ENCODE peak calls at places on chromosomes 12 and 14, in seven cellular contexts. One of them, this sample, is unnamed.

GRCh38 chr12:3224530-3224903 is 147.3 kb downstream of the TSPAN9 start:
- DNase-seq in NCI-H774: no peak
- DNase-seq in endodermal cell: no peak
- DNase-seq in D341Med: no peak
- DNase-seq in T-helper 9 cell: no peak
- DNase-seq in T-cell: no peak
- DNase-seq in GF-D8: no peak
- DNase-seq in this sample: no peak

GRCh38 chr14:54738009-54738408 is 164.6 kb downstream of the GCH1 start:
- DNase-seq in GF-D8: no peak
- DNase-seq in T-cell: no peak
- DNase-seq in D341Med: no peak
- DNase-seq in T-helper 9 cell: no peak
- DNase-seq in endodermal cell: no peak
- DNase-seq in NCI-H774: no peak
- DNase-seq in this sample: no peak

GRCh38 chr14:88607829-88608228 is 45.0 kb downstream of the ZC3H14 start:
- DNase-seq in GF-D8: no peak
- DNase-seq in endodermal cell: no peak
- DNase-seq in T-cell: no peak
- DNase-seq in NCI-H774: no peak
- DNase-seq in T-helper 9 cell: no peak
- DNase-seq in D341Med: no peak
- DNase-seq in this sample: no peak

GRCh38 chr14:64682843-64683242 is 21.4 kb upstream of the PLEKHG3 start:
- DNase-seq in T-helper 9 cell: no peak
- DNase-seq in endodermal cell: no peak
- DNase-seq in GF-D8: no peak
- DNase-seq in T-cell: no peak
- DNase-seq in D341Med: no peak
- DNase-seq in NCI-H774: no peak
- DNase-seq in this sample: no peak

GRCh38 chr14:103126873-103127304 is 3.6 kb downstream of the TNFAIP2 start:
- DNase-seq in NCI-H774: no peak
- DNase-seq in T-cell: no peak
- DNase-seq in T-helper 9 cell: no peak
- DNase-seq in GF-D8: no peak
- DNase-seq in endodermal cell: peak
- DNase-seq in D341Med: peak
- DNase-seq in this sample: peak

GRCh38 chr14:37413504-37414003 is 181.5 kb downstream of the FOXA1 start:
- DNase-seq in T-helper 9 cell: no peak
- DNase-seq in endodermal cell: no peak
- DNase-seq in GF-D8: no peak
- DNase-seq in D341Med: no peak
- DNase-seq in T-cell: no peak
- DNase-seq in NCI-H774: no peak
- DNase-seq in this sample: peak

GRCh38 chr12:90959538-90960139 is 4.7 kb upstream of the CCER1 start:
- DNase-seq in D341Med: peak
- DNase-seq in T-cell: no peak
- DNase-seq in endodermal cell: no peak
- DNase-seq in T-helper 9 cell: no peak
- DNase-seq in GF-D8: no peak
- DNase-seq in NCI-H774: peak
- DNase-seq in this sample: peak

GRCh38 chr14:91377700-91378652 is 39.6 kb downstream of the CCDC88C start:
- DNase-seq in D341Med: no peak
- DNase-seq in GF-D8: peak
- DNase-seq in T-helper 9 cell: no peak
- DNase-seq in T-cell: no peak
- DNase-seq in NCI-H774: no peak
- DNase-seq in endodermal cell: no peak
- DNase-seq in this sample: no peak

GRCh38 chr14:98906123-98906995 is 365.6 kb downstream of the BCL11B start:
- DNase-seq in NCI-H774: no peak
- DNase-seq in GF-D8: no peak
- DNase-seq in D341Med: no peak
- DNase-seq in T-helper 9 cell: no peak
- DNase-seq in T-cell: no peak
- DNase-seq in endodermal cell: no peak
- DNase-seq in this sample: no peak

GRCh38 chr12:110998971-110999370 is 78.6 kb upstream of the MYL2 start:
- DNase-seq in endodermal cell: no peak
- DNase-seq in T-helper 9 cell: no peak
- DNase-seq in T-cell: no peak
- DNase-seq in NCI-H774: no peak
- DNase-seq in D341Med: no peak
- DNase-seq in GF-D8: no peak
- DNase-seq in this sample: no peak

GRCh38 chr14:99119554-99119953 is 152.4 kb downstream of the BCL11B start:
- DNase-seq in GF-D8: no peak
- DNase-seq in T-helper 9 cell: no peak
- DNase-seq in NCI-H774: no peak
- DNase-seq in T-cell: no peak
- DNase-seq in endodermal cell: peak
- DNase-seq in D341Med: no peak
- DNase-seq in this sample: no peak

GRCh38 chr14:98022541-98023520 is 1225.6 kb downstream of the VRK1 start:
- DNase-seq in NCI-H774: no peak
- DNase-seq in T-cell: no peak
- DNase-seq in D341Med: no peak
- DNase-seq in T-helper 9 cell: no peak
- DNase-seq in endodermal cell: peak
- DNase-seq in GF-D8: no peak
- DNase-seq in this sample: no peak

GRCh38 chr12:100986595-100987547 is 192.3 kb downstream of the ANO4 start:
- DNase-seq in endodermal cell: peak
- DNase-seq in T-cell: no peak
- DNase-seq in D341Med: no peak
- DNase-seq in NCI-H774: no peak
- DNase-seq in T-helper 9 cell: no peak
- DNase-seq in GF-D8: no peak
- DNase-seq in this sample: no peak

GRCh38 chr12:48004039-48004940 is at the start of gene COL2A1:
- DNase-seq in NCI-H774: peak
- DNase-seq in T-cell: no peak
- DNase-seq in GF-D8: no peak
- DNase-seq in endodermal cell: peak
- DNase-seq in T-helper 9 cell: no peak
- DNase-seq in D341Med: peak
- DNase-seq in this sample: peak

GRCh38 chr12:57694459-57695019 is 607 bp downstream of the OS9 start:
- DNase-seq in NCI-H774: no peak
- DNase-seq in D341Med: peak
- DNase-seq in GF-D8: no peak
- DNase-seq in endodermal cell: peak
- DNase-seq in T-helper 9 cell: no peak
- DNase-seq in T-cell: no peak
- DNase-seq in this sample: no peak

GRCh38 chr14:50932159-50932558 is 12.1 kb downstream of the PYGL start:
- DNase-seq in T-cell: no peak
- DNase-seq in GF-D8: no peak
- DNase-seq in endodermal cell: no peak
- DNase-seq in NCI-H774: no peak
- DNase-seq in T-helper 9 cell: no peak
- DNase-seq in D341Med: no peak
- DNase-seq in this sample: no peak

GRCh38 chr14:92657457-92658142 is 90.8 kb downstream of the LGMN start:
- DNase-seq in T-cell: no peak
- DNase-seq in GF-D8: peak
- DNase-seq in endodermal cell: no peak
- DNase-seq in D341Med: no peak
- DNase-seq in NCI-H774: no peak
- DNase-seq in T-helper 9 cell: no peak
- DNase-seq in this sample: no peak

GRCh38 chr12:114500775-114501473 is 95.0 kb upstream of the TBX5 start:
- DNase-seq in NCI-H774: no peak
- DNase-seq in endodermal cell: no peak
- DNase-seq in T-helper 9 cell: no peak
- DNase-seq in T-cell: no peak
- DNase-seq in D341Med: no peak
- DNase-seq in GF-D8: no peak
- DNase-seq in this sample: no peak

GRCh38 chr14:74486164-74486563 is 6.9 kb downstream of the NPC2 start:
- DNase-seq in D341Med: no peak
- DNase-seq in T-cell: no peak
- DNase-seq in NCI-H774: no peak
- DNase-seq in endodermal cell: no peak
- DNase-seq in T-helper 9 cell: no peak
- DNase-seq in GF-D8: no peak
- DNase-seq in this sample: no peak

GRCh38 chr12:5780536-5780935 is 164.5 kb downstream of the ANO2 start:
- DNase-seq in T-cell: no peak
- DNase-seq in NCI-H774: no peak
- DNase-seq in D341Med: peak
- DNase-seq in T-helper 9 cell: no peak
- DNase-seq in GF-D8: no peak
- DNase-seq in endodermal cell: peak
- DNase-seq in this sample: no peak

GRCh38 chr14:74630881-74631690 is 19.0 kb upstream of the LTBP2 start:
- DNase-seq in NCI-H774: no peak
- DNase-seq in T-cell: no peak
- DNase-seq in D341Med: no peak
- DNase-seq in GF-D8: no peak
- DNase-seq in T-helper 9 cell: no peak
- DNase-seq in endodermal cell: no peak
- DNase-seq in this sample: no peak

GRCh38 chr12:107580750-107581529 is 104.7 kb upstream of the PWP1 start:
- DNase-seq in D341Med: peak
- DNase-seq in endodermal cell: peak
- DNase-seq in NCI-H774: no peak
- DNase-seq in T-cell: no peak
- DNase-seq in GF-D8: no peak
- DNase-seq in T-helper 9 cell: no peak
- DNase-seq in this sample: no peak

GRCh38 chr14:85565862-85566296 is 35.9 kb downstream of the FLRT2 start:
- DNase-seq in endodermal cell: no peak
- DNase-seq in NCI-H774: no peak
- DNase-seq in GF-D8: no peak
- DNase-seq in T-cell: no peak
- DNase-seq in T-helper 9 cell: no peak
- DNase-seq in D341Med: no peak
- DNase-seq in this sample: no peak

GRCh38 chr14:55711171-55711811 is 131.3 kb downstream of the KTN1 start:
- DNase-seq in GF-D8: no peak
- DNase-seq in D341Med: no peak
- DNase-seq in T-helper 9 cell: no peak
- DNase-seq in T-cell: no peak
- DNase-seq in endodermal cell: no peak
- DNase-seq in NCI-H774: no peak
- DNase-seq in this sample: no peak

GRCh38 chr14:75542585-75543091 is 20.4 kb downstream of the BATF start:
- DNase-seq in T-cell: peak
- DNase-seq in D341Med: no peak
- DNase-seq in GF-D8: peak
- DNase-seq in NCI-H774: no peak
- DNase-seq in endodermal cell: no peak
- DNase-seq in T-helper 9 cell: peak
- DNase-seq in this sample: no peak

GRCh38 chr12:8077207-8077606 is 4.9 kb upstream of the NECAP1 start:
- DNase-seq in endodermal cell: no peak
- DNase-seq in NCI-H774: no peak
- DNase-seq in GF-D8: no peak
- DNase-seq in D341Med: no peak
- DNase-seq in T-helper 9 cell: no peak
- DNase-seq in T-cell: no peak
- DNase-seq in this sample: no peak

GRCh38 chr12:39852346-39852745 is 232.7 kb upstream of the ABCD2 start:
- DNase-seq in NCI-H774: no peak
- DNase-seq in T-cell: no peak
- DNase-seq in endodermal cell: no peak
- DNase-seq in D341Med: no peak
- DNase-seq in GF-D8: no peak
- DNase-seq in T-helper 9 cell: no peak
- DNase-seq in this sample: no peak

GRCh38 chr12:53698948-53699672 is 23.2 kb upstream of the ATP5MC2 start:
- DNase-seq in T-helper 9 cell: no peak
- DNase-seq in NCI-H774: no peak
- DNase-seq in GF-D8: no peak
- DNase-seq in D341Med: no peak
- DNase-seq in T-cell: no peak
- DNase-seq in endodermal cell: no peak
- DNase-seq in this sample: no peak

GRCh38 chr12:93526786-93527428 is 45.6 kb upstream of the SOCS2 start:
- DNase-seq in T-cell: no peak
- DNase-seq in GF-D8: no peak
- DNase-seq in NCI-H774: peak
- DNase-seq in T-helper 9 cell: no peak
- DNase-seq in endodermal cell: peak
- DNase-seq in D341Med: no peak
- DNase-seq in this sample: peak

GRCh38 chr14:64760146-64760755 is 56.0 kb downstream of the PLEKHG3 start:
- DNase-seq in D341Med: peak
- DNase-seq in T-helper 9 cell: peak
- DNase-seq in endodermal cell: peak
- DNase-seq in T-cell: peak
- DNase-seq in NCI-H774: peak
- DNase-seq in GF-D8: no peak
- DNase-seq in this sample: peak

GRCh38 chr14:104590240-104590965 is 10.8 kb downstream of the C14orf180 start:
- DNase-seq in GF-D8: no peak
- DNase-seq in T-cell: no peak
- DNase-seq in T-helper 9 cell: no peak
- DNase-seq in endodermal cell: no peak
- DNase-seq in NCI-H774: no peak
- DNase-seq in D341Med: no peak
- DNase-seq in this sample: no peak

GRCh38 chr12:105382771-105383632 is 52.5 kb downstream of the C12orf75 start:
- DNase-seq in T-cell: no peak
- DNase-seq in D341Med: peak
- DNase-seq in NCI-H774: peak
- DNase-seq in endodermal cell: peak
- DNase-seq in T-helper 9 cell: no peak
- DNase-seq in GF-D8: peak
- DNase-seq in this sample: no peak